ENCODE peak calls at places on chromosome X, in five cellular contexts. B is fibroblast of lung, X is esophagus muscularis mucosa, T is body of pancreas, E is right cardiac atrium. M is an unnamed sample.

GRCh38 chrX:49177873-49178480 is 6.3 kb downstream of the PLP2 start:
- DNase-seq in B (no peak), X (no peak), T (no peak), E (no peak), M (no peak)

GRCh38 chrX:118807151-118808017 is 16.2 kb upstream of the ZCCHC12 start:
- DNase-seq in B (peak; percentile 24), X (no peak), T (peak; percentile 31), E (no peak), M (no peak)

GRCh38 chrX:131083510-131084142 is 25.5 kb downstream of the ARHGAP36 start:
- DNase-seq in B (no peak), X (no peak), T (no peak), E (no peak), M (no peak)

GRCh38 chrX:5936438-5936837 is 292.2 kb downstream of the NLGN4X start:
- DNase-seq in B (peak; percentile 55), X (no peak), T (peak; percentile 9), E (no peak), M (no peak)

GRCh38 chrX:110669572-110669971 is 126.0 kb downstream of the CHRDL1 start:
- DNase-seq in B (no peak), X (no peak), T (no peak), E (no peak), M (no peak)

GRCh38 chrX:104135677-104136076 is 21.1 kb downstream of the SLC25A53 start:
- DNase-seq in B (peak; percentile 23), X (no peak), T (no peak), E (no peak), M (no peak)

GRCh38 chrX:37349131-37350033 is at the start of gene PRRG1:
- DNase-seq in B (peak; percentile 83), X (peak; percentile 91), T (peak; percentile 80), E (peak; percentile 91), M (peak; percentile 81)

GRCh38 chrX:110414273-110414672 is 55.6 kb downstream of the RTL9 start:
- DNase-seq in B (no peak), X (no peak), T (no peak), E (no peak), M (no peak)

GRCh38 chrX:104712515-104712914 is 146.5 kb downstream of the IL1RAPL2 start:
- DNase-seq in B (no peak), X (no peak), T (no peak), E (no peak), M (no peak)

GRCh38 chrX:155632424-155633100 is 19.8 kb upstream of the TMLHE start:
- DNase-seq in B (no peak), X (no peak), T (no peak), E (no peak), M (no peak)

GRCh38 chrX:131703646-131704045 is 159.8 kb downstream of the OR13H1 start:
- DNase-seq in B (no peak), X (no peak), T (no peak), E (peak; percentile 64), M (no peak)

GRCh38 chrX:107894038-107894437 is 68.4 kb downstream of the MID2 start:
- DNase-seq in B (peak; percentile 21), X (no peak), T (peak; percentile 30), E (no peak), M (peak; percentile 5)

GRCh38 chrX:35351212-35351611 is 408.6 kb downstream of the FAM47B start:
- DNase-seq in B (no peak), X (no peak), T (no peak), E (no peak), M (no peak)

GRCh38 chrX:16042980-16043379 is 80.4 kb upstream of the GRPR start:
- DNase-seq in B (no peak), X (no peak), T (no peak), E (no peak), M (no peak)

GRCh38 chrX:12946838-12947544 is 27.9 kb upstream of the TMSB4X start:
- DNase-seq in B (peak; percentile 78), X (no peak), T (peak; percentile 68), E (no peak), M (peak; percentile 69)

GRCh38 chrX:12946406-12946805 is 28.5 kb upstream of the TMSB4X start:
- DNase-seq in B (no peak), X (no peak), T (no peak), E (no peak), M (no peak)

GRCh38 chrX:12948495-12948894 is 26.4 kb upstream of the TMSB4X start:
- DNase-seq in B (no peak), X (no peak), T (no peak), E (no peak), M (no peak)

GRCh38 chrX:12949205-12949926 is 25.5 kb upstream of the TMSB4X start:
- DNase-seq in B (peak; percentile 68), X (no peak), T (no peak), E (no peak), M (no peak)

DNA sequence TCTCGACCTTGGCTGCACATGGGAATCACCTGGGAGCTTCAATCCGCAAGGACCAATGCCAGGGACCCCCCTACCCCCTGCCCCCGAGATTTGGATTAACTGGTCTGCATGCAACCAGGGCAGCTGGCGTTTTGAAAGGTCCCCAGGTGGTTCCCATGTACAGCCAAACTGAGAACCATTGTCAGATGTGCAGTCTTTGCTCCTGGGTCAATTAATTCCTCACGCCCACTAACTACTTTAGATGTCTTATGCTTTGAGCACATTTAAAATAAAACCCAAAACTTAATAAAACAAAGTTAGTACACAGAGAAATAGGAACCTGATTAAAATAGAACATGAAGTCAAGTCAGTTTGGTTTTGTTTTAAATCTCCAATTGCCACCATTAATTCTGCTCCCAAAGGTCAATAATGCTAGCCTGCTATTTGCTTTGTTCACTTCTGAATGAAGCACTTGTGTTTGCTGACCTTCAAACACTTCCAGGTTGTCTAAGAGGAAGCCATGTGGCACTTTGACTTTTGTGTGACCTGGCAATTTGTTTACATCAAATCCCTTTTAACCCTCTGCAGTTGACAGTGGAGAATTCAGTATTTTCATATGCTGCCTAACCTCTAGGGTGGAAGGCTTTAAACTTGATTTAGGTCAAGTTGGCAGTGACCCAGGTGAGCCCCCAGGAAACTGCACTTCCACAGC is 27.2 kb upstream of the TMSB4X start:
- DNase-seq in B (no peak), X (no peak), T (no peak), E (no peak), M (no peak)
- H3K4me1 ChIP-seq in B (peaks cover 6% of the 10 kb centered on the region), X (peaks cover 31% of the 10 kb centered on the region), T (peaks cover 25% of the 10 kb centered on the region), E (peaks cover 3% of the 10 kb centered on the region), M (peaks cover 32% of the 10 kb centered on the region)

GRCh38 chrX:70172964-70173363 is 4.3 kb upstream of the DGAT2L6 start:
- DNase-seq in B (no peak), X (no peak), T (no peak), E (no peak), M (no peak)
- H3K4me1 ChIP-seq in B (peaks cover 2% of the 10 kb centered on the region), X (peaks cover 5% of the 10 kb centered on the region), T (no peaks in the 10 kb centered on the region), E (peaks cover 1% of the 10 kb centered on the region), M (peaks cover 8% of the 10 kb centered on the region)

GRCh38 chrX:9526965-9527364 is 62.1 kb downstream of the TBL1X start:
- DNase-seq in B (no peak), X (no peak), T (no peak), E (no peak), M (no peak)

GRCh38 chrX:9522756-9523155 is 57.9 kb downstream of the TBL1X start:
- DNase-seq in B (no peak), X (no peak), T (no peak), E (no peak), M (no peak)

GRCh38 chrX:9528498-9528897 is 63.6 kb downstream of the TBL1X start:
- DNase-seq in B (no peak), X (no peak), T (no peak), E (no peak), M (no peak)

GRCh38 chrX:9529223-9529622 is 64.4 kb downstream of the TBL1X start:
- DNase-seq in B (no peak), X (no peak), T (no peak), E (no peak), M (no peak)

DNA sequence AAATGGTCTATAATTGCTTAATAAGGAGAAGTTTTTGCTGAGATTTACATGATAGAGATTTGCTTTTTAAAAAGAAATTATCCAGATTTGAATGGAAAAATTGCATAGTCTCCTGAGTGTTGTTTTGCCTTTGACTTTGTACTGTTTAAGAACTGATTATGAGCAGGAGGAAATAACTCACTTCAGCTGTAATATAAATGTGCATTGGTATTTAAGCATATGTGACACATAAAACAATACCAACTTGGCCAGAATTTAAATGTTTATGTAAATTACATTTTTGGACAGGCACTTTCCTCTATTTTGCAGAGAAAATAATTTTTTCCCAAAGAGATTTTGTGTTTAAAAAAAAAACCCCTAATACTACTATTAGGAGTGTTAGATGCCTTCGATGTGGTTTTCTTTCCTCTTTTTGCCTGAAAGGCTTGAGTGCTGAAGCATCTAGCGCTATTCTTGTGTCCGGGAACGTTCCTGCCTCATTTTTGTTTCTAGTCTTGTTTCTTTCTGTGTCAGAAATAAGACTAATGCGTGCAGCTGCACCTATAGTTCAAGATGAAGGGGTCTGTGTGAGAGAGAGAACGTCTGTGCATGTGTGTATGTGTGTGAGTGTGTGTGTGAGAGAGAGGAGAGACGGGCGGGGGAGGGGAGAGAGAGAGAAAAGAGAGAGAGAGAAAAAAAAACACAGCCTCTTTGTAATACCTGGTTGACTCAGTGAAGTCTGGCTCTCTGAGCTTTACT is 60.8 kb downstream of the TBL1X start:
- DNase-seq in B (peak; percentile 38), X (no peak), T (no peak), E (no peak), M (no peak)
- H3K4me1 ChIP-seq in B (peaks cover 3% of the 10 kb centered on the region), X (peaks cover 20% of the 10 kb centered on the region), T (peaks cover 2% of the 10 kb centered on the region), E (peaks cover 4% of the 10 kb centered on the region), M (peaks cover 4% of the 10 kb centered on the region)

DNA sequence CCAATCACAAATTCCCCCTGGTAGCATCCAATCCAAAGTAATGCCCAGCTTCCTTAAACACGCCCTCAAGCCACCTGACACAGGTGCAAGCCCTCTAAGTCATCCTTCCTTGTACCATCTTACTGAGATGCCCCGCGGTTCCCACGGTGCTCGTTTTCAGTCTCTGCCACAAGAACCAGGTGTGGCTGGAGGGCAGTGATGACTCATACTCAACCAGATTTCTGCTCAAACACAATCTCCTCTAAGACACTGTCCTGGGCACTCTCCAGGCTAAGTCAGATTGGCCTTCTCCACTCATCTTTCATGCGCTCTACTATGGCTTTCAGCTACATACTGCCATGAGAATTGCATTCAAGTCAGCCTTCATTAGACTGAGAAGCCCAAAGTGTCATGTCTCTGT is 3.5 kb downstream of the SH3KBP1 start:
- DNase-seq in B (no peak), X (no peak), T (no peak), E (no peak), M (no peak)
- H3K4me1 ChIP-seq in B (peaks cover 11% of the 10 kb centered on the region), X (peaks cover 13% of the 10 kb centered on the region), T (no peaks in the 10 kb centered on the region), E (no peaks in the 10 kb centered on the region), M (no peaks in the 10 kb centered on the region)

DNA sequence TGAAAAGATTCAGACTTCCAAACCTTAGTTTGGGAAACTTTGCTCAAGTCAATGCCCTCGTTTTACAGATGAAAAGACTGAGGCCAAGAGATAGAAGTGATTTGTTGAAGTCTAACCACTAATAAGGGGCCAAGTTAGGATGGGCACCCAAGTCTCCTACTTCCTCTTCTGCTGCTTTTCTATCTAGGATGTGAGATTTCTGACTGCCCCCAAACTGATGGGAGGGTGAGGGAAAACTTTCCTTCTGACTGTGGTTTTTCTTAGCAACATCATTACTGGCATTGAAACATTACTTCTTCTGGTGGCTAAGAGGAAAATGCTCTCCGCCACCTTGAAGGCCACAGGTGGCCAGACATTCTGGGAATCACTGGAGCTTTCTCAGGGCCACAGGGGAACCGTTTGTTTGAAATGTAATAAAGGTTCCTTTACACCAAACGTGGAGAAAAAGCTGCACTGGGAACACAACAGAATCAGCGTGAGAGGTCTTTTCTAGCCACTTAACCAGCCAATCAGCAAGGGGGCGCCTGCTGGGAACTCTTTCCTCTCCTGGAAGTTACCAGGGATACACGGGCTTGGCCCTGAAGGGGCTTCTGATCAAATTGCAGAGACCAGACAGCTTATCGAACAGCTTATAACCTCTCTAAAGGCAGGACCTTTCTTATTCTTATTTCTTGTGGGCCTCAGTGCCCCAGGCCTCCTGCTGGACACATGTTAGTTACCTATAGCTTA is 115.9 kb upstream of the TEX13D start:
- DNase-seq in B (no peak), X (no peak), T (no peak), E (no peak), M (no peak)
- H3K4me1 ChIP-seq in B (no peaks in the 10 kb centered on the region), X (peaks cover 7% of the 10 kb centered on the region), T (no peaks in the 10 kb centered on the region), E (no peaks in the 10 kb centered on the region), M (peaks cover 27% of the 10 kb centered on the region)

GRCh38 chrX:150696264-150696789 is 3.1 kb downstream of the MTMR1 start:
- DNase-seq in B (no peak), X (no peak), T (no peak), E (no peak), M (no peak)
- H3K4me1 ChIP-seq in B (peaks cover 3% of the 10 kb centered on the region), X (peaks cover 20% of the 10 kb centered on the region), T (peaks cover 20% of the 10 kb centered on the region), E (no peaks in the 10 kb centered on the region), M (no peaks in the 10 kb centered on the region)